ENCODE peak calls at places on chromosomes 11 and 22, in four cellular contexts. R, B, H and Q are unnamed samples.

GRCh38 chr11:133974836-133975235 is 18.1 kb upstream of the IGSF9B start:
- DNase-seq in R (no peak), H (no peak), B (no peak), Q (no peak)

GRCh38 chr22:50282361-50283144 is 12.4 kb upstream of the MAPK11 start:
- DNase-seq in H (no peak), B (peak; percentile 67), R (no peak), Q (no peak)

GRCh38 chr11:96145163-96145585 is 197.8 kb downstream of the MAML2 start:
- DNase-seq in H (no peak), R (no peak), B (no peak), Q (no peak)

GRCh38 chr11:99015634-99016454 is 4.9 kb upstream of the CNTN5 start:
- DNase-seq in H (peak; percentile 51), B (no peak), R (no peak), Q (no peak)

GRCh38 chr11:1877211-1878133 is 14.2 kb downstream of the PRR33 start:
- DNase-seq in H (no peak), B (no peak), R (peak; percentile 61), Q (no peak)

GRCh38 chr11:19598456-19598855 is 114.2 kb upstream of the NAV2 start:
- DNase-seq in H (no peak), B (no peak), R (no peak), Q (no peak)

GRCh38 chr11:114615448-114616361 is 20.1 kb upstream of the NXPE4 start:
- DNase-seq in H (no peak), B (no peak), R (no peak), Q (no peak)

GRCh38 chr22:24954114-24954463 is 1.6 kb downstream of the KIAA1671 start:
- DNase-seq in H (no peak), B (no peak), R (no peak), Q (no peak)

GRCh38 chr11:66729447-66729846 is 431 bp upstream of the SPTBN2 start:
- DNase-seq in B (no peak), R (no peak), H (no peak), Q (no peak)

GRCh38 chr11:101458161-101458560 is 125.6 kb downstream of the TRPC6 start:
- DNase-seq in R (no peak), H (no peak), B (no peak), Q (no peak)

GRCh38 chr11:534592-535518 is 521 bp downstream of the HRAS start:
- DNase-seq in H (no peak), R (peak; percentile 76), B (no peak), Q (peak; percentile 48)

GRCh38 chr11:103257360-103257759 is 148.1 kb downstream of the DYNC2H1 start:
- DNase-seq in R (no peak), B (no peak), H (no peak), Q (no peak)

GRCh38 chr11:78256962-78257361 is 68.2 kb downstream of the USP35 start:
- DNase-seq in H (no peak), R (no peak), B (no peak), Q (no peak)

GRCh38 chr11:110778351-110778750 is 66.1 kb upstream of the ARHGAP20 start:
- DNase-seq in B (no peak), H (no peak), R (no peak), Q (no peak)

GRCh38 chr11:12110714-12111481 is 508 bp downstream of the MICAL2 start:
- DNase-seq in B (no peak), R (peak; percentile 78), H (no peak), Q (no peak)